ENCODE peak calls at places on chromosomes 2 and 18, in ten cellular contexts. R is aorta, B is ovary, A is NT2/D1, T is mesendoderm, K is GM06990, E is OCI-LY7, O is A549, Q is fibroblast of the aortic adventitia, F is thoracic aorta. Y is an unnamed sample.

GRCh38 chr2:44211183-44211582 is 42.5 kb downstream of the PPM1B start:
- DNase-seq in R (no peak), B (no peak), A (no peak), T (no peak), K (no peak), E (no peak), O (no peak), Q (no peak), F (no peak), Y (no peak)

GRCh38 chr18:76491801-76492668 is 3.0 kb downstream of the ZNF516 start:
- DNase-seq in R (peak; percentile 82), B (peak; percentile 60), A (no peak), T (peak; percentile 70), K (peak; percentile 63), E (peak; percentile 23), O (peak; percentile 26), Q (peak; percentile 37), F (no peak), Y (peak; percentile 54)

GRCh38 chr2:154495455-154495868 is 203.0 kb upstream of the KCNJ3 start:
- DNase-seq in R (no peak), B (no peak), A (no peak), T (no peak), K (no peak), E (no peak), O (no peak), Q (no peak), F (no peak), Y (no peak)

GRCh38 chr2:216302981-216303676 is 69.2 kb downstream of the MARCHF4 start:
- DNase-seq in R (no peak), B (no peak), A (no peak), T (no peak), K (no peak), E (no peak), O (no peak), Q (peak; percentile 50), F (no peak), Y (no peak)

GRCh38 chr2:126795661-126796060 is 103.0 kb upstream of the TEX51 start:
- DNase-seq in R (no peak), B (no peak), A (no peak), T (no peak), K (no peak), E (no peak), O (no peak), Q (no peak), F (no peak), Y (no peak)

GRCh38 chr2:96156926-96157648 is 11.8 kb upstream of the DUSP2 start:
- DNase-seq in R (no peak), B (no peak), A (no peak), T (no peak), K (peak; percentile 80), E (peak; percentile 81), O (no peak), Q (no peak), F (no peak), Y (no peak)

GRCh38 chr2:173087214-173087581 is 11.6 kb downstream of the MAP3K20 start:
- DNase-seq in R (no peak), B (no peak), A (no peak), T (no peak), K (no peak), E (no peak), O (no peak), Q (no peak), F (no peak), Y (no peak)

GRCh38 chr18:13548106-13548819 is 178.1 kb downstream of the FAM210A start:
- DNase-seq in R (no peak), B (no peak), A (no peak), T (peak; percentile 35), K (no peak), E (no peak), O (no peak), Q (no peak), F (no peak), Y (no peak)

GRCh38 chr2:4674007-4674406 is 970.6 kb downstream of the DCDC2C start:
- DNase-seq in R (no peak), B (no peak), A (no peak), T (no peak), K (no peak), E (peak; percentile 96), O (no peak), Q (no peak), F (no peak), Y (no peak)

GRCh38 chr2:71530246-71530986 is 77.1 kb downstream of the DYSF start:
- DNase-seq in R (peak; percentile 55), B (no peak), A (peak; percentile 46), T (peak; percentile 77), K (no peak), E (peak; percentile 51), O (peak; percentile 83), Q (peak; percentile 54), F (no peak), Y (no peak)

GRCh38 chr18:79394438-79395307 is 1.1 kb upstream of the NFATC1 start:
- DNase-seq in R (peak; percentile 87), B (peak; percentile 72), A (no peak), T (peak; percentile 78), K (no peak), E (peak; percentile 39), O (no peak), Q (peak; percentile 73), F (no peak), Y (no peak)

GRCh38 chr2:152600051-152600657 is 117.1 kb downstream of the PRPF40A start:
- DNase-seq in R (no peak), B (no peak), A (no peak), T (no peak), K (no peak), E (no peak), O (no peak), Q (no peak), F (no peak), Y (no peak)

GRCh38 chr2:152588911-152589310 is 128.3 kb downstream of the PRPF40A start:
- DNase-seq in R (no peak), B (no peak), A (no peak), T (no peak), K (no peak), E (no peak), O (no peak), Q (no peak), F (no peak), Y (no peak)

GRCh38 chr2:152598975-152599724 is 118.1 kb downstream of the PRPF40A start:
- DNase-seq in R (no peak), B (no peak), A (no peak), T (no peak), K (no peak), E (no peak), O (peak; percentile 0), Q (no peak), F (no peak), Y (no peak)

GRCh38 chr2:152594792-152595191 is 122.5 kb downstream of the PRPF40A start:
- DNase-seq in R (no peak), B (peak; percentile 57), A (no peak), T (no peak), K (no peak), E (no peak), O (no peak), Q (peak; percentile 93), F (peak; percentile 62), Y (no peak)

DNA sequence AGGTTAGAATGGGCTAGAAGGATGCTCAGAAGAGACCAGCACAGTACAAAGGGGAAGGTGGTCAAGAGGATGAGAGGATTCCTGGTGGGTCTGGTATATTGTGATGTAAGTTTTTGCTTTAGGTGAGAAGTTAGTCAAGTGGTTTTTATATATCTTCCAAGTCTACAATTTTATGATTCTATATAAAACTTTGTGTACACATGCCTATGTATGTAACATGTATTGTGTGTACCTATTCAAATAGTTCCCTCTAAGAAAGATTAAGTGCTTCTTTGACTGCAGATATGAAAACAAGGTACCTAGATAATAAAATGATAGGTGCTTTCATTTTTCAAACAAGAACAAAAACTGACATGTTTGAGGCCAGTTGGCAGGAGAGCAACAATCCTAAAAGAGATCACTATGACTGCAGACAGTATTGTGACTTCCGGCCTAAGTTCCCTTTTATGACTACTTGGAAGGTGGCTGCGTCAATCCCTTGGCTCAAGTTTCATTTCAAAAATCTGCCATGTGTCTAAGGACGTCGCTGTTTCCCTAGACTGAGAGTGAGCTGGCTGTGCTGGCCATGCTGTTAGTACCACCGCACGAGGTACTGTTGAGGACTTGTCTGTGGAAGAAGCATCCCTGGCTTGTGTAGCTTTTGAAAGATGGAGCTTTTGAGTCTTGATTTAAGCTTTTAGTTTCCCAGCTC is 123.1 kb downstream of the PRPF40A start:
- DNase-seq in R (no peak), B (no peak), A (no peak), T (no peak), K (peak; percentile 56), E (peak; percentile 3), O (no peak), Q (no peak), F (peak; percentile 29), Y (no peak)
- H3K4me3 ChIP-seq in R (no peak overlapping the region), B (no peak overlapping the region), A (no peak overlapping the region), T (no peak overlapping the region), K (no peak overlapping the region), E (no peak overlapping the region), O (no peak overlapping the region), Q (no peak overlapping the region), F (peak overlapping the region; percentile 8), Y (no peak overlapping the region)

DNA sequence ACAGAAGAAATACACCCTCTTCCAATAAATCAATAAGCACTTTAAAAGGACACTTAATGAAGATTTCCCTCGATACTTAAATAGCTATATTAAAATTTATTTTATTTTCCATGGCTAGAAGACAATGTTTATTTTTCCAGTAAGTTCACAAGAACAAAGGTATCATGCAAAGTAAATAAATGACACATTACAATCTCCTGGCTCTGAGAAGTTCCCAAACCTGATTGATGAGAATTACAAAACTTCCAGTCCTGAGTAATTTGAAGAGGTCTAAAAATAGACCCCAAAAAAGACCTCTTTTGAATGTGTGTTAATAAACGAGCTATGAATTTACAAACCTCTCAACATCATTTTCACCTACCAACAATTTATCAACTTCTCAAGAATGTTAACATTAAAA is 1.5 kb upstream of the PEX13 start:
- DNase-seq in R (no peak), B (no peak), A (no peak), T (no peak), K (no peak), E (no peak), O (no peak), Q (no peak), F (no peak), Y (no peak)
- H3K4me3 ChIP-seq in R (no peak overlapping the region), B (no peak overlapping the region), A (no peak overlapping the region), T (no peak overlapping the region), K (peak overlapping the region; percentile 80), E (peak overlapping the region; percentile 89), O (peak overlapping the region; percentile 86), Q (peak overlapping the region; percentile 94), F (peak overlapping the region; percentile 86), Y (peak overlapping the region; percentile 82)

GRCh38 chr18:7647500-7647899 is 80.4 kb downstream of the PTPRM start:
- DNase-seq in R (no peak), B (no peak), A (no peak), T (no peak), K (no peak), E (no peak), O (no peak), Q (no peak), F (no peak), Y (no peak)
- H3K4me3 ChIP-seq in R (no peak overlapping the region), B (no peak overlapping the region), A (no peak overlapping the region), T (no peak overlapping the region), K (no peak overlapping the region), E (no peak overlapping the region), O (no peak overlapping the region), Q (no peak overlapping the region), F (no peak overlapping the region), Y (no peak overlapping the region)

DNA sequence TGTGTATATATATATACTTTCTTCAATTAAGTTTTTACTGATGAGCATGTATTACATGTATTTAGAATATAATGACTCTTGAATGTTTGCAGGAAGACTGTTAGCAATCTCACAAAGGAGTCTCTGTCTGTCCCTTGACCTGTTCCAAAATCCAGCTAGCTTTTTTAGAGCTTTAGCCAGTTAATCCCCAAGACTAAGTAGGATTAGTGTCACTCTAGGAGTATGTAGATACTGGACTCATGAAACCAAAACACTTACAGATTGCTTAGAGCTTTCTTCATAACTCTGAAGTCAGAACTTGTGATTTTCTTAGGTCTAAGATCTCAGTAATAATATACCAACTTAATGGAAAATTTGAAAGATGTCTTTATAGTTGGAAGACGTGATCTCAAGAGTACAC is 2.2 kb downstream of the UBXN4 start:
- DNase-seq in R (no peak), B (no peak), A (no peak), T (no peak), K (no peak), E (no peak), O (no peak), Q (peak; percentile 13), F (no peak), Y (no peak)
- H3K4me3 ChIP-seq in R (no peak overlapping the region), B (no peak overlapping the region), A (no peak overlapping the region), T (no peak overlapping the region), K (peak overlapping the region; percentile 91), E (peak overlapping the region; percentile 91), O (peak overlapping the region; percentile 92), Q (peak overlapping the region; percentile 29), F (no peak overlapping the region), Y (peak overlapping the region; percentile 87)

Y was measured in dorsolateral prefrontal cortex.